ENCODE peak calls at places on chromosomes 2 and 18, in nine cellular contexts. C, U, S, Y, D, N, E, A and J are unnamed samples.

GRCh38 chr2:176501652-176502051 is 232.4 kb downstream of the MTX2 start:
- DNase-seq in N (no peak), D (no peak), C (no peak), S (no peak), U (no peak), A (no peak), Y (no peak), E (no peak), J (no peak)

GRCh38 chr18:11324510-11324909 is 175.1 kb upstream of the PIEZO2 start:
- DNase-seq in E (no peak), U (no peak), S (no peak), D (peak), A (no peak), C (no peak), Y (no peak), N (no peak), J (no peak)

GRCh38 chr2:29130295-29130694 is 15.1 kb downstream of the CLIP4 start:
- DNase-seq in S (no peak), D (peak), C (no peak), Y (peak), E (peak), U (peak), N (peak), A (no peak), J (peak)

GRCh38 chr2:17610521-17610920 is 70.0 kb downstream of the VSNL1 start:
- DNase-seq in A (no peak), D (peak), U (no peak), S (no peak), E (no peak), N (no peak), C (no peak), Y (peak), J (no peak)

GRCh38 chr2:8441371-8441770 is 240.5 kb upstream of the ID2 start:
- DNase-seq in U (no peak), Y (no peak), D (no peak), E (no peak), N (no peak), C (peak), S (no peak), A (no peak), J (no peak)

GRCh38 chr2:126664639-126665038 is 8.7 kb downstream of the GYPC start:
- DNase-seq in N (no peak), A (no peak), E (no peak), C (no peak), U (no peak), S (no peak), Y (no peak), D (no peak), J (no peak)

GRCh38 chr18:39462436-39462835 is 1896.8 kb upstream of the CELF4 start:
- DNase-seq in S (no peak), N (no peak), D (peak), A (no peak), Y (no peak), C (no peak), U (no peak), E (no peak), J (no peak)

GRCh38 chr2:11368059-11368572 is 23.7 kb upstream of the ROCK2 start:
- DNase-seq in N (no peak), A (no peak), C (no peak), U (no peak), Y (no peak), E (no peak), S (no peak), D (peak), J (no peak)

GRCh38 chr2:153886833-153887232 is 15.1 kb downstream of the GALNT13 start:
- DNase-seq in Y (no peak), U (no peak), S (no peak), A (no peak), E (no peak), D (no peak), N (no peak), C (no peak), J (no peak)

GRCh38 chr18:21682276-21683051 is 22.1 kb downstream of the ABHD3 start:
- DNase-seq in E (peak), U (no peak), S (no peak), D (peak), C (no peak), A (no peak), Y (no peak), N (peak), J (peak)

GRCh38 chr2:58553937-58554336 is 312.8 kb upstream of the FANCL start:
- DNase-seq in Y (peak), S (no peak), E (no peak), N (peak), U (no peak), C (no peak), A (no peak), D (no peak), J (no peak)

GRCh38 chr2:20961858-20962257 is 82.0 kb downstream of the APOB start:
- DNase-seq in U (no peak), C (no peak), E (no peak), A (no peak), D (no peak), Y (no peak), N (no peak), S (no peak), J (no peak)

GRCh38 chr2:137937246-137937645 is 27.0 kb upstream of the HNMT start:
- DNase-seq in Y (no peak), D (no peak), U (no peak), N (no peak), A (no peak), S (no peak), C (no peak), E (no peak), J (no peak)

GRCh38 chr2:149342509-149342908 is 12.1 kb downstream of the LYPD6 start:
- DNase-seq in U (no peak), Y (no peak), N (no peak), A (no peak), D (no peak), S (no peak), C (no peak), E (no peak), J (no peak)

GRCh38 chr2:33210626-33211025 is 263.9 kb downstream of the LTBP1 start:
- DNase-seq in C (no peak), U (no peak), D (peak), Y (no peak), N (no peak), S (no peak), A (peak), E (no peak), J (no peak)

GRCh38 chr2:99865818-99866676 is 276.3 kb downstream of the AFF3 start:
- DNase-seq in A (no peak), S (no peak), U (no peak), C (no peak), Y (no peak), E (no peak), N (no peak), D (no peak), J (no peak)

GRCh38 chr2:75450068-75450467 is 110.7 kb downstream of the EVA1A start:
- DNase-seq in C (no peak), D (no peak), Y (no peak), A (no peak), N (no peak), U (no peak), E (no peak), S (no peak), J (no peak)

GRCh38 chr2:224951723-224952481 is 90.4 kb downstream of the DOCK10 start:
- DNase-seq in D (no peak), C (no peak), Y (no peak), S (no peak), N (peak), A (no peak), U (no peak), E (no peak), J (peak)

GRCh38 chr2:10057231-10058107 is 14.1 kb downstream of the KLF11 start:
- DNase-seq in E (no peak), S (no peak), N (peak), U (peak), C (no peak), A (no peak), D (peak), Y (peak), J (peak)

GRCh38 chr2:144596074-144596871 is 76.4 kb upstream of the ZEB2 start:
- DNase-seq in C (no peak), A (no peak), E (no peak), D (peak), N (peak), Y (peak), S (no peak), U (peak), J (peak)

GRCh38 chr2:76759634-76760366 is 762.4 kb downstream of the LRRTM4 start:
- DNase-seq in D (no peak), U (no peak), C (no peak), N (no peak), E (peak), S (no peak), Y (no peak), A (no peak), J (no peak)

GRCh38 chr2:179260224-179260623 is 4.4 kb downstream of the SESTD1 start:
- DNase-seq in D (no peak), S (no peak), N (no peak), U (no peak), Y (no peak), E (no peak), A (no peak), C (no peak), J (no peak)

GRCh38 chr2:236177604-236177966 is 9.4 kb upstream of the GBX2 start:
- DNase-seq in S (no peak), E (no peak), D (peak), U (no peak), Y (peak), C (no peak), A (no peak), N (peak), J (no peak)

GRCh38 chr2:9474361-9475117 is at the start of gene IAH1:
- DNase-seq in D (peak), E (peak), S (peak), N (peak), C (no peak), Y (peak), U (peak), A (peak), J (peak)

GRCh38 chr18:58638446-58638845 is 9.6 kb upstream of the ALPK2 start:
- DNase-seq in A (no peak), C (no peak), D (no peak), S (no peak), E (no peak), Y (no peak), U (no peak), N (peak), J (no peak)

GRCh38 chr18:58637197-58637596 is 8.3 kb upstream of the ALPK2 start:
- DNase-seq in N (no peak), A (no peak), Y (no peak), C (no peak), D (no peak), U (no peak), S (no peak), E (no peak), J (no peak)

GRCh38 chr18:58632557-58632956 is 3.7 kb upstream of the ALPK2 start:
- DNase-seq in C (no peak), A (no peak), U (no peak), N (no peak), E (no peak), Y (no peak), D (no peak), S (no peak), J (no peak)

GRCh38 chr18:58633874-58634273 is 5.0 kb upstream of the ALPK2 start:
- DNase-seq in A (no peak), E (peak), Y (no peak), U (no peak), D (no peak), N (no peak), S (no peak), C (no peak), J (no peak)

GRCh38 chr18:58635891-58636290 is 7.0 kb upstream of the ALPK2 start:
- DNase-seq in U (no peak), E (no peak), C (no peak), D (peak), A (no peak), Y (no peak), N (peak), S (no peak), J (no peak)
- TF ChIP-seq CTCF in U (no peak), E (no peak), C (no peak), D (no peak), A (no peak), Y (no peak), N (no peak), S (no peak), J (no peak)

GRCh38 chr18:468841-469796 is 31.4 kb downstream of the COLEC12 start:
- DNase-seq in Y (no peak), E (no peak), N (no peak), S (no peak), C (no peak), A (no peak), D (no peak), U (no peak), J (no peak)
- TF ChIP-seq CTCF in Y (no peak), E (no peak), N (peak), S (no peak), C (no peak), A (no peak), D (no peak), U (no peak), J (peak)

DNA sequence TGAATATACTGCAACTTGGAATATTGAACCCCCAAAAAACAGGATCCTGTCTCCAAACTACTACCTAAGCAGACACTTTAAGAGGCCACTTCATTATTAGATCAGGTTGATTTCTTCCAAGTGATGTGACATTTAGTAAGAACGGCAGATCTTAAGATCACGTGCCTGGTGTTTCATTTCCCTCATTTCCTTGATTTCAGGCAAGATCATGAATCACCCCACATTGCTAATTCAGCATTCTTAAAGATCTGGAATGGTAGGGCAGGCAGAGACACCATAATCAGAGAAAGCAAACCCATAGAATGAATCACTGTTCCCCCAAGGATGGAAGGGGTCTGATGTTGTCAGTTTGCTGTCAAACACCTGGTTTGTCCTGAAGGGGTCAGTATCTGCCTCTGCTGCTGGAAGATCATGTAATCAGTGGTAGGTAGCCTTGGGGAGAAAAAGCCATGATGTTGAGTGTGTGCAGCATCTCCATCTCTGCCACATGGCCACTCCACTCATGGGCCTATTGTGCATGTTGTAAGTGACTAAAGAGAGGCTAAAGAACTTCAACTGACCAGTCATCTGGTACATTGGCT is 133.9 kb downstream of the ARHGAP15 start:
- DNase-seq in N (no peak), E (no peak), C (no peak), S (no peak), D (no peak), Y (no peak), A (no peak), U (no peak), J (no peak)
- TF ChIP-seq CTCF in N (no peak), E (peak), C (no peak), S (no peak), D (peak), Y (no peak), A (no peak), U (no peak), J (no peak)

GRCh38 chr18:50658601-50659000 is 98.7 kb downstream of the MAPK4 start:
- DNase-seq in N (no peak), S (no peak), U (no peak), C (no peak), E (no peak), Y (no peak), A (no peak), D (no peak), J (no peak)

GRCh38 chr18:50656841-50657470 is 97.1 kb downstream of the MAPK4 start:
- DNase-seq in Y (no peak), S (no peak), U (no peak), N (peak), C (no peak), D (no peak), E (no peak), A (no peak), J (no peak)

GRCh38 chr18:50662177-50662576 is 102.3 kb downstream of the MAPK4 start:
- DNase-seq in N (peak), D (no peak), C (no peak), A (no peak), Y (no peak), U (no peak), S (no peak), E (peak), J (peak)

GRCh38 chr18:50661013-50661412 is 101.1 kb downstream of the MAPK4 start:
- DNase-seq in N (no peak), E (no peak), A (no peak), C (no peak), D (no peak), U (no peak), S (no peak), Y (no peak), J (no peak)

DNA sequence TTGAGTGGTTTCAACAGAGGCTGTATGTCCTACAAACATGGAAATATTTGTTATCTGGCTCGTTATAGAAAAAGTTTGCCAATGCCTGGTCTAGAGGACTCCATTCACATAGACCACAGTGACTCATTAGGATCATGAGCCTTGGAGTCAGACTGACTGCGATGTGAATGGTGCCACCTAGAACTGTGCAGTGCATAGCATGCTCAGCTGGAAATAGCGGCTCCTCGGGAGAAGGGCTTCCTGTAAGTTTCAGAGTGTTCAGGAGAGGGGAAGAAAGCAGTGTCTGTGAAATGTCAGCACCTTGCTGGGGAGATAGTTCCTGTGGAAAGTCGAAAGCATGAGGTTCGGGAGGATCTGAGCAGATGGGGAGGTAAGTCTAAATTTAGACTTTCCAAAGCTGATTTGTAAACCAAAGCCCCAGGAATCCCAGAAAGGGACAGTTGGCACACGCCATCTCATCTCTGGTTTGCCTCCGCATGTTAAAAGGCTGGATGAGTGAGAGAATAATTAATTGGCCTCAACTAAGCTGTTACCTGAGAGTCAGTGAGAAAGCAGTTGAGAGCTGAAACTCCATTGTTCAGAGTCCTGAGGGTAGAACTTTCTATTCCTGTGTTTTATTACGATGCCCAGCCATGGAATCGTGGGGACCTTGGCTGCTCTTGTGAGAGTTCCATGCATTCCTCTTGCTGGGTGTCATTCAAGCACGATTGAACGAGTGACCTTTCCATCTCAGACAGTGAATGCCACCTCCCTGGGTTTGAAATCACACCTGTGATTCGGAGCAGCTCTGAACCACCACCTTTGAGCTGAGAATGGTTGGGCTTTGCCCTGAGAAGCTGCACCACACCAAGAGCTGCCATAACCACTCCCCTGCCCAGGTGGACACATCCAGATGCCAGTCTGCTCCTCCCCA is 99.5 kb downstream of the MAPK4 start:
- DNase-seq in D (peak), N (peak), S (no peak), C (no peak), U (no peak), E (no peak), A (no peak), Y (peak), J (no peak)
- TF ChIP-seq CTCF in D (no peak), N (no peak), S (no peak), C (no peak), U (no peak), E (no peak), A (no peak), Y (peak), J (no peak)

DNA sequence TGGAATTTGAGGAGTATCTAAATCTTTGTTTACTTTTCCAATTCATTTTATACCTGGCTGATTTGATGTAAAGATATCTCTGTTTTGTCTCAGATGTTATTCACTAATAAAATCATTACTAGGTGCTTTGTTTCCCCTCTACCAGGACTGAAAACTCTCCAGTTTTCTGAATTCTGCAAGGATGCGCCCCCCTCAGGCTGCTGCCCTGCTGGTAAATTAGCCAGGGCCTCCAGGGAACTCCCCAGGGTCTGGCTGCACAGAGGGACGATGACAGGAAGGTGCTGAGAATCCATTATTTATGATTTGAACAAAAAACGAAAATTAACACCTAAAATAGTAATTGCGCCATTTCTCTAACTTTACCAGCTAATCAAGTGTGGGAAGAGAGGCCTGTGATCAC is 541.2 kb upstream of the POU3F3 start:
- DNase-seq in S (no peak), A (no peak), D (no peak), U (no peak), E (no peak), Y (no peak), C (no peak), N (no peak), J (no peak)
- TF ChIP-seq CTCF in S (no peak), A (no peak), D (no peak), U (no peak), E (no peak), Y (no peak), C (no peak), N (no peak), J (no peak)

GRCh38 chr2:119208791-119209203 is 14.8 kb upstream of the STEAP3 start:
- DNase-seq in E (no peak), C (no peak), U (no peak), Y (no peak), N (peak), A (no peak), D (no peak), S (no peak), J (no peak)
- TF ChIP-seq CTCF in E (no peak), C (no peak), U (no peak), Y (no peak), N (no peak), A (no peak), D (no peak), S (no peak), J (no peak)

DNA sequence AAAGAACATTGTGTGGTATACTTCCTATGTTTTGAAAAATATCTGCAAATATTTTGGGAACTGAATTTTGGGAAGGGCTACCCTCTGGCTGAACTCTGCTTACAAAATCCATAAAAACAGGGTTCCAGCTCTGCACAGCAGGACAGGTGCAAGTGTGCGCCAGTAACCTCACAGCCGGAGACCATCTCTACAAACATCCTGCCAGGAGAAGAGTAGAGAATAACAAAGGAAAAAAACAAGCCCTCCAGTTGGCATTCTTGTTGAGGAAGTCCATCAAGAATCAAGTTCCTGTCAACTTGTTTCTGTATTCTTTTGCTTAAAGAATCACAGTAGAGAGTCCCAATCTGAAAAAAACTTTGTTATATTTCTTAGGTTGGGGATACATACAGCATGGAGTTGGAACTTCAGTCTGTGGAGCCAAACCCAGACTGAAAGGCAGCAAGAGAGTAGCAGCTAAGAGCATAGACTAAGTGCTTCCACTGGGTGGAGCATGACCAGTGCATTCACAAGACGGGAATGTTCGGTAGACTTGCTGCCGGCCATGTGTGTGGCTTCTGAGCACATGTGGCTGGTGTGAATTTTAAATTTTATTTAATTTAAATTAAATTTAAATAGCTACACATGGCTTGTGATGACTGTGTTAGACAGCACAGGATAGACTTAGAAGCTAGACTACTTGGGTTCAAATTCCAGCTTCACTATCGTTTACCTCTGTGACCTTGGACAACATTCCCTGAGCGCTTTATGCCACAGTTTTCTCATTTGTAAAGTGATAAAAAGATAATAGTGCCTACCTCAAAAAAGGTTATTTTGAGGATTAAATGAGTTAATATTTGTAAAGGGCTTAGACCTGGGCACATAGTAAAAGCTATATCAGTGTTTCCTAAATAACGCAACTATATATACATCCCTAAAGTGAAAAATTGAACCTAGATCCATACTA is 41.9 kb downstream of the SPTBN1 start:
- DNase-seq in A (peak), S (no peak), C (no peak), D (peak), N (peak), Y (peak), U (no peak), E (no peak), J (no peak)
- TF ChIP-seq CTCF in A (peak), S (peak), C (no peak), D (peak), N (peak), Y (peak), U (peak), E (peak), J (no peak)